ENCODE peak calls at places on chromosomes 3 and 15, in ten cellular contexts. S is ovary, M is SK-N-SH, P is Panc1, L is tibial nerve, U is fibroblast of lung, O is body of pancreas, H is psoas muscle, K is transverse colon, I is upper lobe of left lung. R is an unnamed sample.

GRCh38 chr15:38224486-38224885 is 28.1 kb upstream of the SPRED1 start:
- DNase-seq in S (no peak), M (no peak), P (no peak), L (no peak), U (no peak), O (no peak), H (no peak), K (no peak), I (no peak), R (no peak)

GRCh38 chr3:111539351-111540331 is 2.4 kb upstream of the CD96 start:
- DNase-seq in S (peak; percentile 57), M (peak; percentile 60), P (peak; percentile 8), L (no peak), U (peak; percentile 60), O (peak; percentile 37), H (no peak), K (peak; percentile 63), I (peak; percentile 41), R (peak; percentile 52)

GRCh38 chr15:85504739-85505676 is 124.6 kb downstream of the AKAP13 start:
- DNase-seq in S (peak; percentile 32), M (peak; percentile 24), P (no peak), L (peak; percentile 90), U (peak; percentile 58), O (peak; percentile 68), H (no peak), K (peak; percentile 46), I (no peak), R (peak; percentile 13)

GRCh38 chr3:9110802-9111201 is 138.6 kb downstream of the SRGAP3 start:
- DNase-seq in S (no peak), M (no peak), P (no peak), L (no peak), U (peak; percentile 11), O (no peak), H (no peak), K (no peak), I (no peak), R (no peak)

GRCh38 chr15:68279779-68280745 is 2.5 kb downstream of the FEM1B start:
- DNase-seq in S (no peak), M (no peak), P (no peak), L (no peak), U (no peak), O (no peak), H (no peak), K (no peak), I (no peak), R (no peak)

GRCh38 chr3:115788921-115789470 is 165.7 kb downstream of the GAP43 start:
- DNase-seq in S (no peak), M (no peak), P (no peak), L (no peak), U (peak; percentile 100), O (no peak), H (no peak), K (no peak), I (no peak), R (no peak)

GRCh38 chr3:129313415-129313982 is 34.8 kb downstream of the HMCES start:
- DNase-seq in S (peak; percentile 35), M (no peak), P (no peak), L (no peak), U (no peak), O (peak; percentile 25), H (no peak), K (peak; percentile 31), I (no peak), R (no peak)

GRCh38 chr3:53026423-53027162 is 19.3 kb downstream of the SFMBT1 start:
- DNase-seq in S (no peak), M (no peak), P (no peak), L (no peak), U (no peak), O (no peak), H (no peak), K (no peak), I (no peak), R (no peak)

GRCh38 chr15:90087454-90088154 is 14.7 kb downstream of the IDH2 start:
- DNase-seq in S (peak; percentile 63), M (peak; percentile 77), P (no peak), L (no peak), U (no peak), O (peak; percentile 92), H (no peak), K (peak; percentile 26), I (peak; percentile 79), R (no peak)

GRCh38 chr3:22713936-22714335 is 489.2 kb upstream of the UBE2E2 start:
- DNase-seq in S (no peak), M (no peak), P (no peak), L (no peak), U (peak; percentile 94), O (peak; percentile 10), H (no peak), K (no peak), I (no peak), R (no peak)

DNA sequence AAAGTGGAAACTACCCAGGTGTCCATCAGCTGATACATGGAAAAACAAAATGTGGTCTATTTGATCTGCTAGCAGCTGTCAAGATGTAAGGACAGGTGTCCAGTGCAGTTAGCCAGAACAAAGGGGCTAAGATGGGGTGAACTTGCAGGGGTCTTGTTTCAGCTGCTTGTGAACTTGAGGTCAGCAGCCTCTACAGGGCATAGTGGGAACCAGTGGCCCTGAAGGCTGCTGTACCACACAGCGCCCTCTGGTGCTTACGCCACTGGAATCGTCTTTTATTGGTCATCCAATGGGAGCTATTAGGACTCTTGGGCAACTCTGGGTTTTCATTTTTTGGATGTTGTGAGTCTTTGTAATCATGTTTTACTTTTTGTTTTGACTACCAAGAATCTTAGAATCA is 62.2 kb upstream of the CTSH start:
- DNase-seq in S (no peak), M (peak; percentile 45), P (no peak), L (peak; percentile 68), U (no peak), O (peak; percentile 78), H (no peak), K (peak; percentile 53), I (no peak), R (no peak)
- H3K27ac ChIP-seq in S (no peak overlapping the region), M (no peak overlapping the region), P (no peak overlapping the region), L (no peak overlapping the region), U (no peak overlapping the region), O (no peak overlapping the region), H (no peak overlapping the region), K (no peak overlapping the region), I (no peak overlapping the region), R (no peak overlapping the region)

DNA sequence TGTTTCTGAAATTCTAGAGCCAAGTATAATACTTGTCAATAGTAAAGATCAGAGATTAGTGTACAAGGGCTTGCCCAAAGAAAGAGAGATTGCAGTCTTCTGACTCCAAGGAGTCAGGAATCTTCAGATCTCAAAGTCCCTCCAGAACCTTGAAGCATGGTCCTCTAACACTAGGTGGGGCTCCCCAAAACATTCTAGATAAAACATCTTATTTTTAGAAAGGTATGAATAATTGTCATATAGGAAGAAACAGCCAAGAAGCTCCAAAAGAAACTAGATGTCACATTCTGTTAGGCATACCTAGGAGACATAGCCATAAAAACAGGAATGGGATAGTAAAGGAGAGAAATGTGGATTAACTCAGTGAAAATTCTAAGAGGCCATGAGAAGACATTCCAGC is 10.7 kb downstream of the MUC13 start:
- DNase-seq in S (no peak), M (no peak), P (no peak), L (no peak), U (no peak), O (no peak), H (no peak), K (no peak), I (no peak), R (no peak)
- TF ChIP-seq CTCF in S (no peak), M (peak; percentile 28), P (no peak), L (no peak), U (no peak), O (no peak), H (no peak), K (no peak), I (no peak), R (no peak)

DNA sequence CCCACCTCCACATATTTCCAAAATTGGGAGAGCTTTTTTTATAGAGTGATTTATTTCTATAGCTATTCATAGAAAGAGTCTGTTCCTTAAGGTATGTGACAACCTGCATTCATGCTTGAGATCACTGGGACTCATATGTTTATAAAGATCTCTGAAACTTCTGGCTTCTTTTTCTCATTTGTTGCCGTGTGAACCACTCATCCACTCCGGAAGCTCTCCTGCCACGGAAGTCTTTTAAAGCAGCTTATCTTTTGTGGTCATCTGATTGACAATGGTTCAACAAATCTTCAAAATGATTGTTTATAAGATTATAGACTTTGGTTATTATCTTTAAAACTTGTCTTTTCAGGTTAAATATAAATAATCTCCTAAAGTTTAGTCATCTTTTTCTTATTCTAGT is 260.5 kb downstream of the C3orf38 start:
- DNase-seq in S (no peak), M (no peak), P (no peak), L (no peak), U (peak; percentile 42), O (no peak), H (no peak), K (no peak), I (no peak), R (no peak)
- H3K27me3 ChIP-seq in S (no peaks in the 10 kb centered on the region), M (no peaks in the 10 kb centered on the region), P (no peaks in the 10 kb centered on the region), L (no peaks in the 10 kb centered on the region), U (no peaks in the 10 kb centered on the region), O (no peaks in the 10 kb centered on the region), H (no peaks in the 10 kb centered on the region), K (no peaks in the 10 kb centered on the region), I (no peaks in the 10 kb centered on the region), R (no peaks in the 10 kb centered on the region)

DNA sequence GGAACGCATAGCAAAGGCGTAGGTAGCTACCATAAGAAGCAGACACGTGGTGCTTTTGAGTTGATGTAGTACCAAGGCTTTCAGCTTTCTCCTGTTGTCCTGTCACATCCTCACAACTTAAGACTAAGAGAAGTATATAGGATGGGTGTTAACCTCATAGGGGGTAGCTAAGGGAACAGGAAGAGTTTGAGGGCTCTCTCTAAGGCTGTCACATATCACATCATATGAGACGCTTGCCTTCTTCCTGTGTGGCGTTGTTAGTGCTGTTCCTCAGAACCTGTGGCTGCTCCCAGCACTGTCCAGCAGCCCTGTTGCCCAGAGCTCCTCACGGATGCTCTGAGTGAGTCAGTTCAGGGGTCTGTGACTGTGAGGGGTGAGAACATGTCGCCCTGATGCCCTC is 14.7 kb downstream of the DHX30 start:
- DNase-seq in S (no peak), M (no peak), P (no peak), L (no peak), U (no peak), O (no peak), H (no peak), K (no peak), I (no peak), R (no peak)
- H3K27ac ChIP-seq in S (no peak overlapping the region), M (no peak overlapping the region), P (no peak overlapping the region), L (no peak overlapping the region), U (no peak overlapping the region), O (no peak overlapping the region), H (no peak overlapping the region), K (no peak overlapping the region), I (no peak overlapping the region), R (no peak overlapping the region)

GRCh38 chr3:47057212-47057671 is 77.8 kb downstream of the NBEAL2 start:
- DNase-seq in S (no peak), M (no peak), P (no peak), L (no peak), U (peak; percentile 71), O (no peak), H (no peak), K (no peak), I (no peak), R (peak; percentile 47)
- TF ChIP-seq CTCF in S (no peak), M (no peak), P (no peak), L (no peak), U (no peak), O (no peak), H (no peak), K (no peak), I (no peak), R (no peak)

GRCh38 chr15:69718916-69719315 is 266.3 kb downstream of the RPLP1 start:
- DNase-seq in S (no peak), M (no peak), P (no peak), L (peak; percentile 52), U (no peak), O (peak; percentile 70), H (no peak), K (no peak), I (no peak), R (no peak)
- H3K27me3 ChIP-seq in S (no peaks in the 10 kb centered on the region), M (peaks cover 6% of the 10 kb centered on the region), P (no peaks in the 10 kb centered on the region), L (no peaks in the 10 kb centered on the region), U (no peaks in the 10 kb centered on the region), O (no peaks in the 10 kb centered on the region), H (no peaks in the 10 kb centered on the region), K (no peaks in the 10 kb centered on the region), I (no peaks in the 10 kb centered on the region), R (no peaks in the 10 kb centered on the region)